ENCODE peak calls at places on chromosomes 1 and 21, in four cellular contexts. O is colonic mucosa, U is GM23338, C is WTC11. M is an unnamed sample.

GRCh38 chr1:112501810-112502641 is 6.7 kb upstream of the WNT2B start:
- DNase-seq in O (peak), U (peak), C (peak), M (no peak)

GRCh38 chr1:101769520-101769919 is 227.2 kb downstream of the OLFM3 start:
- DNase-seq in O (no peak), U (peak), C (no peak), M (no peak)

GRCh38 chr1:208785629-208786028 is 541.4 kb upstream of the PLXNA2 start:
- DNase-seq in O (no peak), U (no peak), C (no peak), M (no peak)

GRCh38 chr1:222736972-222737371 is at the start of gene FAM177B:
- DNase-seq in O (no peak), U (no peak), C (no peak), M (no peak)

GRCh38 chr1:81799939-81800740 is 594 bp upstream of the ADGRL2 start:
- DNase-seq in O (peak), U (peak), C (peak), M (peak)

GRCh38 chr1:119674835-119675289 is 26.8 kb upstream of the ZNF697 start:
- DNase-seq in O (peak), U (peak), C (no peak), M (peak)

GRCh38 chr21:37863842-37864241 is 52.4 kb downstream of the KCNJ6 start:
- DNase-seq in O (no peak), U (no peak), C (no peak), M (no peak)

GRCh38 chr1:32939655-32940371 is 24.8 kb downstream of the RNF19B start:
- DNase-seq in O (peak), U (no peak), C (no peak), M (peak)

GRCh38 chr1:147266381-147266780 is 23.9 kb downstream of the CHD1L start:
- DNase-seq in O (no peak), U (no peak), C (no peak), M (no peak)

GRCh38 chr1:212179394-212180076 is 105.7 kb upstream of the PPP2R5A start:
- DNase-seq in O (no peak), U (no peak), C (no peak), M (peak)

GRCh38 chr1:9280015-9280860 is 12.5 kb upstream of the SPSB1 start:
- DNase-seq in O (peak), U (peak), C (no peak), M (peak)

GRCh38 chr1:30852026-30852425 is 56.5 kb downstream of the SDC3 start:
- DNase-seq in O (peak), U (no peak), C (no peak), M (peak)

GRCh38 chr1:52955129-52955970 is 28.3 kb downstream of the SCP2 start:
- DNase-seq in O (peak), U (no peak), C (no peak), M (no peak)

GRCh38 chr1:184242507-184242943 is 144.3 kb upstream of the C1orf21 start:
- DNase-seq in O (no peak), U (peak), C (no peak), M (peak)

GRCh38 chr21:42815217-42815616 is 64.1 kb downstream of the WDR4 start:
- DNase-seq in O (no peak), U (peak), C (no peak), M (no peak)

GRCh38 chr1:198577444-198577843 is 37.0 kb upstream of the ATP6V1G3 start:
- DNase-seq in O (no peak), U (no peak), C (no peak), M (peak)

GRCh38 chr1:182350839-182351238 is 40.8 kb downstream of the GLUL start:
- DNase-seq in O (no peak), U (no peak), C (no peak), M (no peak)

GRCh38 chr1:88946845-88947244 is 45.6 kb downstream of the KYAT3 start:
- DNase-seq in O (no peak), U (no peak), C (no peak), M (no peak)

GRCh38 chr21:28641731-28642130 is 350.9 kb downstream of the LTN1 start:
- DNase-seq in O (no peak), U (no peak), C (no peak), M (no peak)

GRCh38 chr1:41371630-41372599 is 10.7 kb downstream of the FOXO6 start:
- DNase-seq in O (peak), U (peak), C (peak), M (no peak)

GRCh38 chr1:20223659-20224058 is 37.3 kb upstream of the PLA2G2C start:
- DNase-seq in O (no peak), U (peak), C (peak), M (no peak)